ENCODE peak calls at places on chromosomes 1 and 21, in four cellular contexts. M is gastrocnemius medialis, R is ascending aorta, X is AG04450. P is an unnamed sample.

GRCh38 chr1:28735961-28736449 is 735 bp upstream of the YTHDF2 start:
- DNase-seq in M (no peak), R (no peak), X (no peak), P (no peak)

GRCh38 chr1:30257322-30257721 is 466.1 kb downstream of the MATN1 start:
- DNase-seq in M (no peak), R (peak; percentile 39), X (no peak), P (no peak)

GRCh38 chr21:46667191-46667734 is 31.8 kb downstream of the PRMT2 start:
- DNase-seq in M (no peak), R (no peak), X (no peak), P (no peak)

GRCh38 chr1:206935491-206936067 is 10.7 kb downstream of the PIGR start:
- DNase-seq in M (no peak), R (no peak), X (peak; percentile 2), P (no peak)

GRCh38 chr1:224747578-224747977 is 131.5 kb downstream of the CNIH3 start:
- DNase-seq in M (no peak), R (no peak), X (no peak), P (no peak)

GRCh38 chr1:62436039-62436465 is 797 bp upstream of the USP1 start:
- DNase-seq in M (no peak), R (no peak), X (no peak), P (no peak)

GRCh38 chr1:72000809-72001208 is 281.5 kb downstream of the NEGR1 start:
- DNase-seq in M (no peak), R (no peak), X (no peak), P (no peak)

GRCh38 chr1:23889074-23889473 is 21.0 kb upstream of the FUCA1 start:
- DNase-seq in M (no peak), R (no peak), X (no peak), P (no peak)

GRCh38 chr1:79614762-79615161 is 608.2 kb upstream of the ADGRL4 start:
- DNase-seq in M (no peak), R (no peak), X (no peak), P (no peak)

GRCh38 chr1:96346708-96347107 is 374.9 kb upstream of the PTBP2 start:
- DNase-seq in M (no peak), R (no peak), X (no peak), P (no peak)
- TF ChIP-seq CTCF in M (no peak), R (no peak), X (no peak), P (no peak)

DNA sequence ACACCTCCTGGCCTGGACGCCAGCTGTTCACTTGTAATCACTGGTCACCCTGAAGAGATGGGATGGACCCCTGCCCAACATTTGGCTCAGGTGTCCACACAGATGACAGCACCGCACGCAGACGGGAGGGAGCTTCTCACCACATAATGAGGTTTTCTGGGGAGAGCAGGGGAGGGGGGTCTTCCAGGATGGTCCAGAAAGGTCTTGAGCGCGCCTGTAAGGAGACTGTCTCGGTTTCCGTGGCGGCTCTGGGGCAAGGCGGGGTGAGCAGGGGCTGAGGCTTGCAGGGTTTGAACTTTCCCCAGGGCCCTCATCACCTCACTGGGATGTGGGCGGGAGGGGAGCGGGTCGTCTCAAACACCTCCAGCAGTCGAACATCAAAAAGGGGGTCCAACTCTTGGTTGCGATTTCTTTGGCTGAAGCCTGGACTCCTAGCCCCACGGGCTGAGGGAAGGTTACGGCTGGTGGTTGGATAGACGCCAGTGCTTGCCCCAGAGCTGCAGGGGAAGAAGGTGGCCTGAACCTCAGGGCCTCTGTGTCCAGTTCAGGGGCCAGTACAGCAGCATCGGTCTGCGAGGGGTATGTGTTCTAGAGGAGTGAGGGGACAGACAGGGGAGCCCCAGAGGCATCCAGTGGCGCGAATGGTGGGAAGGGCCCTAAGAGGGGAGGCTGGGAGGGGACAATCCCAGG is 53.8 kb downstream of the PRKCZ start:
- DNase-seq in M (no peak), R (no peak), X (no peak), P (no peak)
- H3K27ac ChIP-seq in M (no peak overlapping the region), R (no peak overlapping the region), X (no peak overlapping the region), P (no peak overlapping the region)

GRCh38 chr1:89953072-89953626 is 41.8 kb upstream of the ZNF326 start:
- DNase-seq in M (no peak), R (no peak), X (peak; percentile 47), P (no peak)
- TF ChIP-seq CTCF in M (peak; percentile 51), R (no peak), X (no peak), P (no peak)

DNA sequence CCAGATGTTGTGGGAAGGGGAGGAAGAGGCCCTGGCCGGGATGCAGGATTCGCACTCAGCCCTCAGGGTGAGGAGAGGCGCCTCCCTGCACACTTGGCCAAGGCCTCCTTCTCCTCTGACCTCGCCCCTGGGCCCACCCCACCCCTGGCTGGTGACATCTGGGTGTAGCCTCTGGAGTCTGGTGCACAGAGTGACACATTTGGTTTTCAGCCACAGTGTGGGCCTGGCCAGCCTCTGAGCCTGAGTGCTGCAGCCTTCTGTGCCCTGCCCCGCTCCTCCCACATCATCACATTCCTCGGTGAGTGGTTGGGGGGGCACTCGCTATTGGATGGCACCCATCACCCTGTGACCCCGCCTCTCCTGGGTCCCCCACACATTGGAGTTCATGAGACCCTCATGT is 45.8 kb downstream of the PRDM16 start:
- DNase-seq in M (no peak), R (peak; percentile 68), X (no peak), P (no peak)
- H3K27ac ChIP-seq in M (no peak overlapping the region), R (peak overlapping the region; percentile 80), X (no peak overlapping the region), P (no peak overlapping the region)

GRCh38 chr1:9448132-9449105 is 90.8 kb upstream of the SLC25A33 start:
- DNase-seq in M (peak; percentile 56), R (no peak), X (no peak), P (no peak)
- TF ChIP-seq CTCF in M (peak; percentile 50), R (no peak), X (no peak), P (no peak)

GRCh38 chr1:150534002-150534401 is 15.2 kb upstream of the ADAMTSL4 start:
- DNase-seq in M (no peak), R (no peak), X (no peak), P (no peak)

GRCh38 chr1:150536836-150537731 is 12.1 kb upstream of the ADAMTSL4 start:
- DNase-seq in M (no peak), R (no peak), X (no peak), P (no peak)

GRCh38 chr1:150537732-150538684 is 11.2 kb upstream of the ADAMTSL4 start:
- DNase-seq in M (no peak), R (peak; percentile 90), X (peak; percentile 42), P (no peak)

GRCh38 chr1:150532860-150533259 is 16.3 kb upstream of the ADAMTSL4 start:
- DNase-seq in M (no peak), R (no peak), X (no peak), P (no peak)

GRCh38 chr1:150535511-150536281 is 13.5 kb upstream of the ADAMTSL4 start:
- DNase-seq in M (peak; percentile 59), R (no peak), X (no peak), P (no peak)
- H3K27ac ChIP-seq in M (peak overlapping the region; percentile 87), R (peak overlapping the region; percentile 92), X (no peak overlapping the region), P (peak overlapping the region; percentile 74)

DNA sequence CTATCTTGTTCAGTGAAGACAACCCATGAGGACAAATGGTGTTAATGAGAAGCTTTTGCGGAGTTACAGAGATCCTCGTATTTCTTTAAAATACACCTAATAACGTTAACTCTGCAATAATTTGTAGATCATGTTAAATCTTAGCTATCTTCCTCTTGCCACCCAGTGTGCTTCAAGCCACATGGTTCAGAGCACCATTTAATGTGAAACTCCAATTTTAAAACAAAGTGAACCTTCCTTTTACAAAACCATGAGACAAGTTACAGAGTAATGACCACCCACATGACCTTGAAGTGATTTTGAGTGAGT is 1.7 kb upstream of the KCNE2 start:
- DNase-seq in M (no peak), R (no peak), X (no peak), P (no peak)
- TF ChIP-seq CTCF in M (peak; percentile 9), R (no peak), X (no peak), P (no peak)

P was measured in right atrium auricular region.